ENCODE peak calls at places on chromosomes 6 and 20, in five cellular contexts. One of them, this sample, is unnamed.

GRCh38 chr6:44966449-44967091 is 361.6 kb upstream of the RUNX2 start:
- DNase-seq in uterus: no peak
- DNase-seq in epithelial cell of esophagus: peak; percentile 91
- DNase-seq in heart left ventricle: no peak
- DNase-seq in dorsolateral prefrontal cortex: no peak
- DNase-seq in this sample: peak; percentile 64

GRCh38 chr6:82908661-82909060 is 157.0 kb downstream of the UBE3D start:
- DNase-seq in uterus: no peak
- DNase-seq in epithelial cell of esophagus: peak; percentile 43
- DNase-seq in heart left ventricle: no peak
- DNase-seq in dorsolateral prefrontal cortex: no peak
- DNase-seq in this sample: no peak

GRCh38 chr6:2275207-2275891 is 29.9 kb upstream of the GMDS start:
- DNase-seq in uterus: no peak
- DNase-seq in epithelial cell of esophagus: no peak
- DNase-seq in heart left ventricle: no peak
- DNase-seq in dorsolateral prefrontal cortex: no peak
- DNase-seq in this sample: peak; percentile 44

GRCh38 chr20:20267685-20268429 is 100.0 kb upstream of the INSM1 start:
- DNase-seq in uterus: no peak
- DNase-seq in epithelial cell of esophagus: no peak
- DNase-seq in heart left ventricle: no peak
- DNase-seq in dorsolateral prefrontal cortex: no peak
- DNase-seq in this sample: no peak

GRCh38 chr20:16530201-16530681 is 43.0 kb downstream of the KIF16B start:
- DNase-seq in uterus: no peak
- DNase-seq in epithelial cell of esophagus: peak; percentile 77
- DNase-seq in heart left ventricle: no peak
- DNase-seq in dorsolateral prefrontal cortex: no peak
- DNase-seq in this sample: peak; percentile 63

GRCh38 chr6:6384520-6384919 is 64.1 kb upstream of the F13A1 start:
- DNase-seq in uterus: no peak
- DNase-seq in epithelial cell of esophagus: no peak
- DNase-seq in heart left ventricle: no peak
- DNase-seq in dorsolateral prefrontal cortex: no peak
- DNase-seq in this sample: no peak

GRCh38 chr6:83917001-83917400 is 57.5 kb downstream of the CYB5R4 start:
- DNase-seq in uterus: no peak
- DNase-seq in epithelial cell of esophagus: no peak
- DNase-seq in heart left ventricle: no peak
- DNase-seq in dorsolateral prefrontal cortex: no peak
- DNase-seq in this sample: no peak

GRCh38 chr20:50719328-50719727 is 12.1 kb upstream of the PARD6B start:
- DNase-seq in uterus: no peak
- DNase-seq in epithelial cell of esophagus: no peak
- DNase-seq in heart left ventricle: no peak
- DNase-seq in dorsolateral prefrontal cortex: no peak
- DNase-seq in this sample: no peak

GRCh38 chr6:111686249-111686997 is 80.7 kb upstream of the TRAF3IP2 start:
- DNase-seq in uterus: no peak
- DNase-seq in epithelial cell of esophagus: no peak
- DNase-seq in heart left ventricle: no peak
- DNase-seq in dorsolateral prefrontal cortex: no peak
- DNase-seq in this sample: no peak

GRCh38 chr6:159212026-159212425 is 42.8 kb downstream of the FNDC1 start:
- DNase-seq in uterus: no peak
- DNase-seq in epithelial cell of esophagus: no peak
- DNase-seq in heart left ventricle: no peak
- DNase-seq in dorsolateral prefrontal cortex: no peak
- DNase-seq in this sample: peak; percentile 54

GRCh38 chr6:126086560-126086959 is 100.2 kb downstream of the TRMT11 start:
- DNase-seq in uterus: no peak
- DNase-seq in epithelial cell of esophagus: no peak
- DNase-seq in heart left ventricle: no peak
- DNase-seq in dorsolateral prefrontal cortex: no peak
- DNase-seq in this sample: no peak

GRCh38 chr6:137882225-137882961 is 15.3 kb downstream of the TNFAIP3 start:
- DNase-seq in uterus: no peak
- DNase-seq in epithelial cell of esophagus: no peak
- DNase-seq in heart left ventricle: no peak
- DNase-seq in dorsolateral prefrontal cortex: no peak
- DNase-seq in this sample: peak; percentile 80

GRCh38 chr20:582204-582603 is 27.9 kb downstream of the TCF15 start:
- DNase-seq in uterus: no peak
- DNase-seq in epithelial cell of esophagus: no peak
- DNase-seq in heart left ventricle: no peak
- DNase-seq in dorsolateral prefrontal cortex: no peak
- DNase-seq in this sample: no peak

GRCh38 chr6:156164701-156165454 is 612.3 kb upstream of the ARID1B start:
- DNase-seq in uterus: no peak
- DNase-seq in epithelial cell of esophagus: no peak
- DNase-seq in heart left ventricle: no peak
- DNase-seq in dorsolateral prefrontal cortex: no peak
- DNase-seq in this sample: no peak

GRCh38 chr6:3748208-3748701 is 3.3 kb downstream of the PXDC1 start:
- DNase-seq in uterus: peak; percentile 55
- DNase-seq in epithelial cell of esophagus: peak; percentile 88
- DNase-seq in heart left ventricle: peak; percentile 70
- DNase-seq in dorsolateral prefrontal cortex: peak; percentile 75
- DNase-seq in this sample: peak; percentile 79

GRCh38 chr20:1700990-1701389 is 43.4 kb upstream of the SIRPG start:
- DNase-seq in uterus: no peak
- DNase-seq in epithelial cell of esophagus: no peak
- DNase-seq in heart left ventricle: no peak
- DNase-seq in dorsolateral prefrontal cortex: no peak
- DNase-seq in this sample: no peak

GRCh38 chr6:16769986-16770376 is 8.7 kb upstream of the ATXN1 start:
- DNase-seq in uterus: no peak
- DNase-seq in epithelial cell of esophagus: peak; percentile 40
- DNase-seq in heart left ventricle: no peak
- DNase-seq in dorsolateral prefrontal cortex: no peak
- DNase-seq in this sample: peak; percentile 82

GRCh38 chr6:150006961-150007464 is 18.3 kb downstream of the RAET1L start:
- DNase-seq in uterus: no peak
- DNase-seq in epithelial cell of esophagus: peak; percentile 29
- DNase-seq in heart left ventricle: no peak
- DNase-seq in dorsolateral prefrontal cortex: no peak
- DNase-seq in this sample: peak; percentile 23

GRCh38 chr6:14799928-14800327 is 445.9 kb upstream of the JARID2 start:
- DNase-seq in uterus: peak; percentile 55
- DNase-seq in epithelial cell of esophagus: peak; percentile 76
- DNase-seq in heart left ventricle: peak; percentile 83
- DNase-seq in dorsolateral prefrontal cortex: no peak
- DNase-seq in this sample: peak; percentile 93

GRCh38 chr6:142356271-142356938 is 54.6 kb downstream of the ADGRG6 start:
- DNase-seq in uterus: no peak
- DNase-seq in epithelial cell of esophagus: no peak
- DNase-seq in heart left ventricle: no peak
- DNase-seq in dorsolateral prefrontal cortex: no peak
- DNase-seq in this sample: peak; percentile 84

GRCh38 chr20:17227199-17227535 is 327 bp downstream of the PCSK2 start:
- DNase-seq in uterus: no peak
- DNase-seq in epithelial cell of esophagus: no peak
- DNase-seq in heart left ventricle: no peak
- DNase-seq in dorsolateral prefrontal cortex: no peak
- DNase-seq in this sample: no peak

GRCh38 chr6:3136361-3136760 is 17.9 kb downstream of the BPHL start:
- DNase-seq in uterus: no peak
- DNase-seq in epithelial cell of esophagus: no peak
- DNase-seq in heart left ventricle: no peak
- DNase-seq in dorsolateral prefrontal cortex: no peak
- DNase-seq in this sample: no peak

GRCh38 chr6:71512256-71512655 is 223.6 kb downstream of the OGFRL1 start:
- DNase-seq in uterus: no peak
- DNase-seq in epithelial cell of esophagus: no peak
- DNase-seq in heart left ventricle: no peak
- DNase-seq in dorsolateral prefrontal cortex: no peak
- DNase-seq in this sample: no peak

GRCh38 chr6:71510057-71510713 is 221.6 kb downstream of the OGFRL1 start:
- DNase-seq in uterus: peak; percentile 30
- DNase-seq in epithelial cell of esophagus: peak; percentile 66
- DNase-seq in heart left ventricle: peak; percentile 40
- DNase-seq in dorsolateral prefrontal cortex: no peak
- DNase-seq in this sample: peak; percentile 86

GRCh38 chr6:71513036-71513435 is 224.4 kb downstream of the OGFRL1 start:
- DNase-seq in uterus: no peak
- DNase-seq in epithelial cell of esophagus: no peak
- DNase-seq in heart left ventricle: no peak
- DNase-seq in dorsolateral prefrontal cortex: no peak
- DNase-seq in this sample: no peak

GRCh38 chr6:71510856-71511255 is 222.2 kb downstream of the OGFRL1 start:
- DNase-seq in uterus: no peak
- DNase-seq in epithelial cell of esophagus: no peak
- DNase-seq in heart left ventricle: no peak
- DNase-seq in dorsolateral prefrontal cortex: no peak
- DNase-seq in this sample: no peak

GRCh38 chr6:71509142-71509541 is 220.5 kb downstream of the OGFRL1 start:
- DNase-seq in uterus: no peak
- DNase-seq in epithelial cell of esophagus: no peak
- DNase-seq in heart left ventricle: no peak
- DNase-seq in dorsolateral prefrontal cortex: no peak
- DNase-seq in this sample: no peak
- H3K4me3 ChIP-seq in uterus: no peak overlapping the region
- H3K4me3 ChIP-seq in epithelial cell of esophagus: no peak overlapping the region
- H3K4me3 ChIP-seq in heart left ventricle: no peak overlapping the region
- H3K4me3 ChIP-seq in dorsolateral prefrontal cortex: no peak overlapping the region
- H3K4me3 ChIP-seq in this sample: no peak overlapping the region

DNA sequence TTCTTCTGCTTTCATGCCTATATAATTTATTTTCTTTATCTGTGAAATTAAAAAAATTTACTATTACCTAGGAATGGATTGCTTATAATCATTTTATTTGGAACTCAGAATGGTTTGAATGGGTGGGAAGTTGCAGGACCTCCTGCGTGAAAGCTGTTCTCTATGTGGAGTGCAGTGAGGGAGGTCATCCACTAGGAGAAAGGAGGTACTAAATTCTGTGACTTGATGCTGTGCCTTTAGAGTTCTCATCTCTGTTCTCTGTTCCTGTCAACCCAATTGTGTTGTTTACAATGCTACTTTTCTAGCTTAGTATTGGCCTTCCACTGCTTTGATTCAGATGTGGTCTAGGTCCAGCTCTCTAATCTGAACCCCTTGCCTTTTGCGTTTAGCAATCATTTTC is 65.0 kb upstream of the HIVEP1 start:
- DNase-seq in uterus: no peak
- DNase-seq in epithelial cell of esophagus: no peak
- DNase-seq in heart left ventricle: no peak
- DNase-seq in dorsolateral prefrontal cortex: no peak
- DNase-seq in this sample: no peak
- TF ChIP-seq CTCF in uterus: no peak
- TF ChIP-seq CTCF in epithelial cell of esophagus: no peak
- TF ChIP-seq CTCF in heart left ventricle: no peak
- TF ChIP-seq CTCF in dorsolateral prefrontal cortex: no peak
- TF ChIP-seq CTCF in this sample: peak; percentile 10

GRCh38 chr20:58377017-58377416 is 12.0 kb upstream of the VAPB start:
- DNase-seq in uterus: no peak
- DNase-seq in epithelial cell of esophagus: no peak
- DNase-seq in heart left ventricle: no peak
- DNase-seq in dorsolateral prefrontal cortex: no peak
- DNase-seq in this sample: no peak

GRCh38 chr20:58374906-58375760 is 13.9 kb upstream of the VAPB start:
- DNase-seq in uterus: no peak
- DNase-seq in epithelial cell of esophagus: no peak
- DNase-seq in heart left ventricle: peak; percentile 16
- DNase-seq in dorsolateral prefrontal cortex: no peak
- DNase-seq in this sample: peak; percentile 55

GRCh38 chr20:58372836-58373235 is 16.2 kb upstream of the VAPB start:
- DNase-seq in uterus: no peak
- DNase-seq in epithelial cell of esophagus: no peak
- DNase-seq in heart left ventricle: no peak
- DNase-seq in dorsolateral prefrontal cortex: no peak
- DNase-seq in this sample: no peak

GRCh38 chr20:58375796-58376195 is 13.2 kb upstream of the VAPB start:
- DNase-seq in uterus: no peak
- DNase-seq in epithelial cell of esophagus: no peak
- DNase-seq in heart left ventricle: no peak
- DNase-seq in dorsolateral prefrontal cortex: no peak
- DNase-seq in this sample: no peak

DNA sequence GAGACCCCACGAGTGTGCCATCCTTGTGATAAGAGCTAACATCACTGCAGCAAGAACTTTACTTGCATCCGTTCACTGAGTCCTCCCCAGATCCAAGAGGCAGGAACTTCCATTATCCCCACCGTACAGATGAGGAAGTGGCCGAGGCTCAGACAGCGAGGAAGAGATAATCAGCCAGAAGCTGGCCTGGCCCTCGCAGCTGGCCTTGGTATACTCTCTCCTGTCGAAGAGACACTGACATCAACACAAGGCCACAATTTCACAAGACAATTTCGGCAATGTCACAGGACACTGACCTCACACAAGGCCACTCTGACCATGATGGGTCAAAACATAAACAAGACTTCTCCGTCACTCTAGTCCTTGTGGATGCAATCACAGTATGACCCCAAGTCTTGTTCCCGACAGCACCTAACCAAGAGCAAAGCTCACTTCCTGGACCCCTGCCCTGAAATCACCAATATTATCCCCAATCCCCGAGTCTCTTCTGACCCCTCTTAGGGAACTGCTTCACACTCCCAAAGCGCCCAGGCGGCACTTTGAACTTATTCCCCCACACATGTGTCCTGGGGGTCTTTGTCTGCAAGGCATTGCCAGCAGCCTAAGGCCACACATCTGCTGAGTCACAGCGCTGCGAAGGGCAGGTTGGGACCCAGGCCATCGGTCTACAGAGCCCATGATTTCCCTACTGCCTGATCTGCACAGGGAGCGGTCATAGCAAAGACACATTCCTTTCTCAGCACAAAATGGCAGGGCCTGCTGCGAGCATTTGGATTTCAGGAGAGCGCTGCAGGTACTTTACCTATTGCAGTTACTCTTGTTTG is 14.8 kb upstream of the VAPB start:
- DNase-seq in uterus: no peak
- DNase-seq in epithelial cell of esophagus: no peak
- DNase-seq in heart left ventricle: no peak
- DNase-seq in dorsolateral prefrontal cortex: no peak
- DNase-seq in this sample: no peak
- H3K4me3 ChIP-seq in uterus: no peak overlapping the region
- H3K4me3 ChIP-seq in epithelial cell of esophagus: no peak overlapping the region
- H3K4me3 ChIP-seq in heart left ventricle: no peak overlapping the region
- H3K4me3 ChIP-seq in dorsolateral prefrontal cortex: no peak overlapping the region
- H3K4me3 ChIP-seq in this sample: no peak overlapping the region

DNA sequence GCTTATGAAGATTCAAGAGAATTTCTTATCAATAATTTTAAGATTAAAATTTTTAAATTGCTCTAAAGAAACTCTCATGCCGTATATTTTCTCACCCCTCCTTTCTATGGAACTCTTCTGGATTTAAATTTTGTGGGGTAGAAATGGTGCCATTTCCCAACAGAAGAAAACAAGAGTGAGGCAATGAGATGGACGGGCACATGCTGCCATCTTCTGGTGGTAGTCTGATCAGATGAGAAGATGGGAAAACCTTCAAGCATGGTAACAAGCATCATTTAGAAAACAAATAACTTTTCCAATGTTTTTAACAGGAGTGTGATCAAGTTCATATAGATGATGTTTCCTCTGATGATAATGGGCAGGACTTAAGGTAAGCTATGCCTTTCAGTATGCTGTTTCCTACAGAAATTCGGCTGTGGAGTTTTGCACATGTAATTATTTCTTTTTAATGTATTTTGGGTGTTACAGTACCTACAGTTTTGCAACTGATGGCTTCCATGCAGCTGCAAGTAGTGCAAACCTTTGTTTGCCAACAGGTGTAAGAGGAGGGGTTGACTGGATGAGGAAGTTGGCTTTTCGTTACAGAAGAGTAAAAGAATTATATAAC is 271.4 kb downstream of the EYA4 start:
- DNase-seq in uterus: peak; percentile 23
- DNase-seq in epithelial cell of esophagus: peak; percentile 66
- DNase-seq in heart left ventricle: no peak
- DNase-seq in dorsolateral prefrontal cortex: peak; percentile 54
- DNase-seq in this sample: peak; percentile 73
- TF ChIP-seq CTCF in uterus: peak; percentile 49
- TF ChIP-seq CTCF in epithelial cell of esophagus: peak; percentile 77
- TF ChIP-seq CTCF in heart left ventricle: peak; percentile 62
- TF ChIP-seq CTCF in dorsolateral prefrontal cortex: peak; percentile 76
- TF ChIP-seq CTCF in this sample: peak; percentile 72

This sample was measured in cardiac fibroblast.